ENCODE peak calls at places on chromosome 13, in seven cellular contexts. A, U, M, J, Q, N and D are unnamed samples.

GRCh38 chr13:23844132-23844531 is 45.1 kb downstream of the MIPEP start:
- DNase-seq in A (no peak), U (no peak), M (no peak), J (no peak), Q (no peak), N (no peak), D (no peak)

GRCh38 chr13:25292301-25292700 is 5.0 kb upstream of the MTMR6 start:
- DNase-seq in A (no peak), U (no peak), M (no peak), J (no peak), Q (no peak), N (no peak), D (peak)

GRCh38 chr13:98848736-98849135 is 96.3 kb upstream of the SLC15A1 start:
- DNase-seq in A (no peak), U (no peak), M (no peak), J (no peak), Q (no peak), N (no peak), D (no peak)

GRCh38 chr13:79895416-79895815 is 414.5 kb downstream of the NDFIP2 start:
- DNase-seq in A (no peak), U (no peak), M (no peak), J (no peak), Q (no peak), N (no peak), D (no peak)

GRCh38 chr13:111549464-111549863 is 229.0 kb downstream of the TEX29 start:
- DNase-seq in A (no peak), U (no peak), M (no peak), J (no peak), Q (no peak), N (no peak), D (no peak)

GRCh38 chr13:19658192-19658591 is 24.7 kb downstream of the MPHOSPH8 start:
- DNase-seq in A (no peak), U (no peak), M (no peak), J (no peak), Q (no peak), N (no peak), D (no peak)

GRCh38 chr13:59861676-59862075 is 302.1 kb downstream of the DIAPH3 start:
- DNase-seq in A (no peak), U (no peak), M (no peak), J (no peak), Q (no peak), N (no peak), D (no peak)

GRCh38 chr13:57632276-57633140 is 964 bp downstream of the PCDH17 start:
- DNase-seq in A (peak), U (no peak), M (peak), J (no peak), Q (peak), N (peak), D (peak)

GRCh38 chr13:49517461-49517860 is 21.7 kb downstream of the PHF11 start:
- DNase-seq in A (no peak), U (no peak), M (peak), J (no peak), Q (no peak), N (no peak), D (peak)

GRCh38 chr13:28128030-28128429 is 10.3 kb upstream of the PAN3 start:
- DNase-seq in A (no peak), U (no peak), M (no peak), J (no peak), Q (no peak), N (peak), D (no peak)

GRCh38 chr13:60584976-60585375 is 188.0 kb downstream of the TDRD3 start:
- DNase-seq in A (no peak), U (no peak), M (no peak), J (no peak), Q (no peak), N (no peak), D (peak)

GRCh38 chr13:30529085-30529815 is 63.5 kb upstream of the HMGB1 start:
- DNase-seq in A (no peak), U (no peak), M (no peak), J (no peak), Q (no peak), N (no peak), D (no peak)

GRCh38 chr13:30109471-30110135 is 197.7 kb downstream of the KATNAL1 start:
- DNase-seq in A (no peak), U (no peak), M (no peak), J (no peak), Q (no peak), N (no peak), D (no peak)

GRCh38 chr13:113596321-113597200 is 12.0 kb downstream of the TFDP1 start:
- DNase-seq in A (no peak), U (no peak), M (no peak), J (no peak), Q (no peak), N (no peak), D (peak)

GRCh38 chr13:45873491-45874360 is 22.2 kb upstream of the SIAH3 start:
- DNase-seq in A (no peak), U (peak), M (peak), J (no peak), Q (no peak), N (no peak), D (peak)

GRCh38 chr13:32476892-32477291 is 49.0 kb upstream of the N4BP2L1 start:
- DNase-seq in A (no peak), U (no peak), M (no peak), J (no peak), Q (no peak), N (no peak), D (no peak)

GRCh38 chr13:41040584-41041334 is 20.6 kb upstream of the WBP4 start:
- DNase-seq in A (no peak), U (no peak), M (no peak), J (no peak), Q (no peak), N (no peak), D (no peak)

GRCh38 chr13:99269627-99270252 is 11.6 kb upstream of the GPR18 start:
- DNase-seq in A (no peak), U (peak), M (peak), J (peak), Q (no peak), N (peak), D (no peak)

GRCh38 chr13:46603165-46603603 is 50.2 kb downstream of the LRCH1 start:
- DNase-seq in A (no peak), U (no peak), M (no peak), J (no peak), Q (no peak), N (no peak), D (peak)

GRCh38 chr13:110629735-110630134 is 14.4 kb downstream of the NAXD start:
- DNase-seq in A (no peak), U (no peak), M (no peak), J (peak), Q (peak), N (no peak), D (no peak)